ENCODE peak calls at places on chromosomes 7 and 10, in four cellular contexts. Y, W, U and N are unnamed samples.

GRCh38 chr7:128153436-128153835 is 87.6 kb upstream of the LEP start:
- DNase-seq in Y (no peak), W (no peak), U (no peak), N (no peak)

GRCh38 chr10:95431900-95432342 is 129.2 kb downstream of the SORBS1 start:
- DNase-seq in Y (no peak), W (peak), U (no peak), N (no peak)

GRCh38 chr10:98790817-98791216 is 344.1 kb upstream of the HPS1 start:
- DNase-seq in Y (no peak), W (no peak), U (no peak), N (no peak)

GRCh38 chr10:98168147-98168546 is 33.7 kb downstream of the R3HCC1L start:
- DNase-seq in Y (no peak), W (no peak), U (no peak), N (no peak)

GRCh38 chr10:373516-374309 is 238.5 kb downstream of the ZMYND11 start:
- DNase-seq in Y (peak), W (no peak), U (no peak), N (no peak)

GRCh38 chr7:152501506-152501905 is 65.7 kb upstream of the KMT2C start:
- DNase-seq in Y (no peak), W (no peak), U (no peak), N (no peak)

GRCh38 chr7:128904381-128905197 is 5.9 kb downstream of the KCP start:
- DNase-seq in Y (no peak), W (no peak), U (no peak), N (no peak)

GRCh38 chr10:133129151-133129853 is 30.7 kb upstream of the KNDC1 start:
- DNase-seq in Y (no peak), W (no peak), U (no peak), N (no peak)

GRCh38 chr7:39811161-39811614 is 138.9 kb upstream of the CDK13 start:
- DNase-seq in Y (no peak), W (no peak), U (no peak), N (no peak)
- TF ChIP-seq POLR2AphosphoS5 in Y (no peak), W (no peak), U (no peak), N (no peak)

DNA sequence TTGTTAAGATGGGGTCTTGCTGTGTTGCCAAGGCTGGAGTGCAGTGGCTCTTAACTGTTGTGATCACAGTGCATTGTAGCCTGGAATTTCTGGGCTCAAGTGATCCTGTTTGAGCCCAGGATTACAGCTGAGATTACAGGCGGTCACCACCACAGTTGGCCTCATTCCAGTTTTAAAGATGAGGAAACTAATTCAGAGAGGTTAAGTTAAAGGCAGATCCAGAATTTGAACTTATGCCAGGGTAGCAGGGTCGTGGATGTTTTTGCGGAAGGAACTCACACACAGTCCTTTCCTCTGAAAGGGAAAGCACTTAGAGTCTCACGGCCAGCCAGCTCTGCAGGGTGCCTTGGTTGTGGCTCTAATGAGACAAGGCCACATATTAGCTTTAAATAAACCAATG is 84.7 kb downstream of the MMRN2 start:
- DNase-seq in Y (no peak), W (no peak), U (no peak), N (no peak)
- TF ChIP-seq POLR2AphosphoS5 in Y (no peak), W (no peak), U (no peak), N (no peak)

DNA sequence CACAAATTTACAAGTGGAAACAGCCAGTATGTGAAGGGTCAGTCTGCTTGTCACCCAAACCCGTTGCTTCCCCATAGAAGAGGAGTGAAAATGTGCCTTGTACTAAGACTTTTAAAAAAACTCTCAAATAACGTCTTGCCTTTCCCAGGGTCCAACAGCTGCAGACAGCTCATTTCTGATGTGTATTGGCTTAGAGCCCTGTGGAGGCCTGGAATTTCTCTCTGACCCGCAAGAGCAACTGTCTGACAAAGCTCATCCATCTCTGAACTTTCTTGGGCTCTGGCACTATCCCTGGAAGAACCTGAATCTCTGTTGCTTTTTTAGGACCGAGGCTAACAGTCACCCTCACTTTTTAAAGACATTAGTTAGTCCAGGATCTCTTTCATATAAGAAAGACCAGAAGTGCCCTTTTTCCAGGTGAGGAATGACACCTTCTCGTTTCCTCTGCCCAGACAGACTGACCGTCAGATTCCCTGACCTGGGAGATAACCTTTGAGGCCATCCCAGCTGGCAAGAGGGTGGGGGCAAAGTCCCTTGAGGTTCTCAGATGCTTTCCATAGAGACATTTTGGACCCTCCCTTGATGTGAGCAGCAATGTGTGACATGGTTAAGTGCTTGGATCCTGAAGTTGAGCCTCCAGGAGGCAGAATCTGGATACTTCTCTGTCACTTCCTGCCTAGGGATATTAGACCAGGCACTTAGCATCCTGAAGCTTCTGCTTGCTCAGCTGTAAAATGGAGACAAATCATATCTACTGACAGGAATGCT is 4.4 kb upstream of the NODAL start:
- DNase-seq in Y (no peak), W (no peak), U (no peak), N (no peak)
- TF ChIP-seq POLR2AphosphoS5 in Y (no peak), W (peak), U (no peak), N (no peak)

DNA sequence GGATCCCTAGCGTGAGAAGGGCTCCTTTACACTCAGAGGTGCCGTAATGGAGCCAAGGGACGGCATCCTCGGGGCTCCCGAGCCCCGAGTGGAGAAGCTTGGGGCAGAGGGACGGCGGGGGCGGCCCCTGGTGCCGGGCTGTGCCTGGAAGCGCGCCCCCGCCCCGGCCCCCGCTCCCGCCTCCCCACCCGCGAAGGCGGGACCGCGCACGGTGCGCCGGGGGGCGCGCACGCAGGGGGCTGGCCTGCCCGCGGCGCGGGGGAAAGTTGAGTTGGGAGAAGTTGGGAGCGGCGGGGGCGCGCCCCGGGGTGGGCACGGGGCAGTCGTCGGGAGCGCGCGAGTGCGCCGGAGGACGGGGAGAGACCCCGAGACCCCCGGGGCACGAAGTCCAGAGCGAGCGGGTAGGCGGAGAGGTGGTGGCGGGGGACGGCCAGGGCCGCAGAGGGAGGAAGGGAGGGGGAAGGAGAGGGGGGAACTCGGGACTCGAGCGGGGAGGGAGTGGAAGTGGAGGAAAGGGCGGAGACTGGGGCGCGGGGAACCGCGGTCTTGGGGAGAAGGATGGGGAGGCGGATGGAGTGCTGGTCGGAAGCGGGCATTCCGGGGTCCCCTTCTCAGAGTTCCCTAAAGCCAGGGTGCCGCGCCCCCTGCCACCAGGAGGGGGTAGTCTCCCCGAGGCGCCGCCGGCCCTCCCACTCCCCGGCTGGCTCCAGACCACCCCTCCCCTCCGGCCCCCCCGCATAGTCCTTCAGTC is at the start of gene SLC4A2:
- DNase-seq in Y (peak), W (peak), U (peak), N (no peak)
- TF ChIP-seq POLR2AphosphoS5 in Y (no peak), W (peak), U (no peak), N (no peak)

DNA sequence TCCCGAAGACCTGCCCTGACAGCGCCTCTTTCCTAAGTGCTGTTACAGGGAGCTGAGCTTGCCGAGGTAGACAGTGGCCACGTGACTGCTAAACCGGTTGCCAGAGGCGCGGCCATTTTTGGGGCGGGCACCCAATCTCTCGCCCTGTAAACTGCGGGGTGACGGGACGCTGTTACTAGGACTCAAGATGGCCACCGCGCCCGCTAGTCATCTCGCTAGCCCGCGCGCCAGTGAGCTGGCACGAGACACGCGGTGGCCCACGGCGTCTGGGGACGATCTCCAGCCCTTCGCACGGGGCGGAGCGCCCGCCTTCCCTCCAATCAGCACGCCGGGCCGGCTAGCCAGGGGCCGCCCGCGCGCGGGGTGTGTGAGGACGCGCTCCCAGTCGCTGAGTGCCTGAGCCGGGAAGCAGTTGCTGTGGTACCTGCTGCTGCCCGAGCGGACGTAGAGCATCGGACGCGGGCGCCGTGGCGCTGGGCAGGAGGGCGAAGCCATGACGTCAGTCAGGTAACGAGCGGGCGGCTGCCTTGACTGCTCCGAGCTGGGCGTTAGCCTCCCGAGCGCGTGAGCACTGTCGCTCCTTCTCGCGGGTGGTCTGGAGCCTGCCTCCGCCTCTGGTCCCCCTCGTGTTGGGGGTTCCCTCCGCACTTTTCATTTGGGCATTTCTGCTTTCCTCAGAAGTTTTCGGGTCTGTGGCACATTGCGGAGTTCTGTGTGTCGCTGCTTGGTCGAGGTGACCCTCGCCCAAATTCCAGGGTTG is 25.5 kb downstream of the ADK start:
- DNase-seq in Y (peak), W (peak), U (peak), N (peak)
- TF ChIP-seq POLR2AphosphoS5 in Y (peak), W (peak), U (no peak), N (peak)

GRCh38 chr10:119521443-119522204 is 20.9 kb downstream of the RGS10 start:
- DNase-seq in Y (no peak), W (no peak), U (no peak), N (no peak)
- TF ChIP-seq POLR2AphosphoS5 in Y (no peak), W (no peak), U (no peak), N (no peak)

DNA sequence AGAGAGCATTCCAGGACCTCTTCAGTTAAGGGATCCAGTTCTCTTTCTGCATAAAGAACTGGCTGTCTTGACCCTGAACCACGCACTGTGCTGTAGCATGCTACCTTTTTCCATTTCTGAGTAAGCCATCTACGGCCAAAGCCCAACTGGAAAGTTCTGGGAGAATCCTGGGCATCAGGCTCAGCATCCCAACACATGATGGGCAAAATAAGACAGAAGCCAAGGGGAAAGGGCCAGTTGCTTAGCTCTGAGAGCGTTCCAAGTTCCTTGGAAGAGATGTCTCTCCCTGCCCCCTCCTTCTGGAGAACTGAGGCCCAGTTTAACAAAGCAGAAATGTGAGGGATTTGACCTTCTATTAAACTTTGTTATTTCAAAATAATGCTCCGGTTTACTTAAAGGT is 37.9 kb upstream of the ADD3 start:
- DNase-seq in Y (no peak), W (no peak), U (no peak), N (no peak)
- TF ChIP-seq POLR2AphosphoS5 in Y (no peak), W (no peak), U (no peak), N (no peak)

GRCh38 chr7:139424004-139424403 is 59.5 kb downstream of the KLRG2 start:
- DNase-seq in Y (no peak), W (no peak), U (no peak), N (no peak)
- TF ChIP-seq POLR2AphosphoS5 in Y (no peak), W (no peak), U (no peak), N (no peak)

GRCh38 chr10:105181616-105182015 is 540.5 kb downstream of the SORCS3 start:
- DNase-seq in Y (no peak), W (no peak), U (no peak), N (no peak)
- TF ChIP-seq POLR2AphosphoS5 in Y (no peak), W (no peak), U (no peak), N (no peak)